ENCODE peak calls at places on chromosomes 3 and 15, in eight cellular contexts. M, F, I, E, N, K, O and Q are unnamed samples.

GRCh38 chr3:53804697-53805462 is 41.3 kb downstream of the CHDH start:
- DNase-seq in M (peak; percentile 51), F (no peak), I (no peak), E (no peak), N (no peak), K (no peak), O (peak; percentile 3), Q (no peak)

GRCh38 chr3:1190576-1190975 is 97.8 kb downstream of the CNTN6 start:
- DNase-seq in M (no peak), F (no peak), I (no peak), E (no peak), N (no peak), K (no peak), O (no peak), Q (no peak)

GRCh38 chr3:159938712-159939111 is 49.9 kb upstream of the IL12A start:
- DNase-seq in M (no peak), F (no peak), I (no peak), E (no peak), N (no peak), K (no peak), O (no peak), Q (no peak)

GRCh38 chr3:37377670-37378069 is 203.3 kb upstream of the LRRFIP2 start:
- DNase-seq in M (no peak), F (no peak), I (no peak), E (no peak), N (no peak), K (no peak), O (no peak), Q (no peak)

GRCh38 chr15:68345481-68345880 is 67.9 kb downstream of the FEM1B start:
- DNase-seq in M (peak; percentile 43), F (no peak), I (no peak), E (no peak), N (no peak), K (no peak), O (no peak), Q (peak; percentile 24)

GRCh38 chr15:98800437-98801233 is 152.3 kb downstream of the IGF1R start:
- DNase-seq in M (no peak), F (no peak), I (no peak), E (peak; percentile 47), N (peak; percentile 58), K (no peak), O (peak; percentile 65), Q (peak; percentile 69)

GRCh38 chr15:90291679-90292356 is 26.3 kb downstream of the NGRN start:
- DNase-seq in M (no peak), F (no peak), I (peak; percentile 54), E (peak; percentile 57), N (no peak), K (peak; percentile 69), O (peak; percentile 38), Q (peak; percentile 32)

GRCh38 chr15:41735033-41735432 is 39.3 kb upstream of the MAPKBP1 start:
- DNase-seq in M (no peak), F (no peak), I (no peak), E (no peak), N (no peak), K (no peak), O (no peak), Q (no peak)

GRCh38 chr3:65971281-65972252 is 67.2 kb downstream of the MAGI1 start:
- DNase-seq in M (no peak), F (no peak), I (no peak), E (no peak), N (no peak), K (no peak), O (no peak), Q (no peak)

GRCh38 chr3:159260049-159260662 is 458.3 kb downstream of the MFSD1 start:
- DNase-seq in M (no peak), F (no peak), I (no peak), E (peak; percentile 25), N (no peak), K (peak; percentile 76), O (peak; percentile 33), Q (peak; percentile 24)

GRCh38 chr3:197516517-197516889 is 39.3 kb downstream of the BDH1 start:
- DNase-seq in M (peak; percentile 33), F (no peak), I (peak; percentile 29), E (no peak), N (no peak), K (no peak), O (no peak), Q (peak; percentile 47)

GRCh38 chr3:37458162-37458895 is 283.9 kb upstream of the LRRFIP2 start:
- DNase-seq in M (no peak), F (no peak), I (no peak), E (no peak), N (peak; percentile 81), K (no peak), O (peak; percentile 82), Q (no peak)

GRCh38 chr15:43370975-43371974 is at the start of the genes TUBGCP4 and ZSCAN29:
- DNase-seq in M (peak; percentile 96), F (peak; percentile 70), I (peak; percentile 88), E (peak; percentile 81), N (peak; percentile 92), K (peak; percentile 86), O (peak; percentile 80), Q (peak; percentile 93)

GRCh38 chr3:120264963-120265362 is 20.1 kb downstream of the GPR156 start:
- DNase-seq in M (no peak), F (no peak), I (no peak), E (no peak), N (no peak), K (no peak), O (no peak), Q (no peak)

GRCh38 chr3:149368850-149369497 is 8.5 kb downstream of the TM4SF1 start:
- DNase-seq in M (no peak), F (no peak), I (no peak), E (no peak), N (no peak), K (no peak), O (no peak), Q (no peak)

GRCh38 chr3:189981668-189982067 is 139.0 kb downstream of the P3H2 start:
- DNase-seq in M (no peak), F (no peak), I (no peak), E (no peak), N (no peak), K (no peak), O (peak; percentile 86), Q (no peak)

GRCh38 chr15:35305906-35306305 is 220.8 kb upstream of the NANOGP8 start:
- DNase-seq in M (no peak), F (no peak), I (no peak), E (no peak), N (no peak), K (no peak), O (no peak), Q (no peak)

GRCh38 chr15:58135511-58136174 is 2.5 kb upstream of the AQP9 start:
- DNase-seq in M (no peak), F (no peak), I (no peak), E (no peak), N (no peak), K (no peak), O (no peak), Q (no peak)

GRCh38 chr3:152235709-152236298 is 32.9 kb upstream of the MBNL1 start:
- DNase-seq in M (no peak), F (no peak), I (no peak), E (no peak), N (no peak), K (no peak), O (peak; percentile 20), Q (peak; percentile 7)

GRCh38 chr3:188962253-188963247 is 209.2 kb upstream of the TPRG1 start:
- DNase-seq in M (no peak), F (no peak), I (no peak), E (no peak), N (no peak), K (peak; percentile 74), O (no peak), Q (no peak)

GRCh38 chr3:8712045-8712870 is 21.3 kb upstream of the CAV3 start:
- DNase-seq in M (peak; percentile 43), F (no peak), I (no peak), E (no peak), N (no peak), K (no peak), O (no peak), Q (no peak)

GRCh38 chr15:72740202-72740601 is 43.4 kb downstream of the ADPGK start:
- DNase-seq in M (no peak), F (no peak), I (no peak), E (no peak), N (no peak), K (peak; percentile 83), O (no peak), Q (no peak)

GRCh38 chr15:72733941-72734738 is 48.1 kb downstream of the BBS4 start:
- DNase-seq in M (no peak), F (no peak), I (no peak), E (no peak), N (no peak), K (no peak), O (no peak), Q (no peak)

GRCh38 chr15:72732554-72732953 is 46.5 kb downstream of the BBS4 start:
- DNase-seq in M (no peak), F (no peak), I (no peak), E (no peak), N (no peak), K (no peak), O (no peak), Q (no peak)

GRCh38 chr15:72737723-72738122 is 45.8 kb downstream of the ADPGK start:
- DNase-seq in M (no peak), F (no peak), I (no peak), E (no peak), N (no peak), K (peak; percentile 72), O (no peak), Q (no peak)

DNA sequence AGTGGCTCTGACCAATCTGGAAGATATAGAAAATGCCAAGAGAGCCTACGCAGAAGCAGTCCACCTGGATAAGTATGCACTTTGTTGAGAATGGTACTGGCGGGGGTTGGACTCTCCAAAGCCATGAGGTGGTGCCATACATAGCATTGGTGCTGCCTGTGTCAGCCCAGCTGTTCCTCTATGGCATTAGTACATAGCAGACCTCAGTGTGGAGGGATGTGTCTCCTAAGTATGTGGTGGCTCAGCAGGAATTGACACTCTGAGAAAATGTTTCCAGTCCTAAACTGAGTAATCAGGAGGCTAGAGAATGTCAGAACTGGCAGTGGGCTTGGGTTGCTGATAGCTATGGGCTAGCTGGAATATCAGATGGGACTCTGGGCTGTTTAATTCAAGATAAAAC is 48.4 kb downstream of the ADPGK start:
- DNase-seq in M (no peak), F (no peak), I (no peak), E (no peak), N (no peak), K (no peak), O (no peak), Q (no peak)
- H3K27me3 ChIP-seq in M (no peaks in the 10 kb centered on the region), F (no peaks in the 10 kb centered on the region), I (no peaks in the 10 kb centered on the region), E (no peaks in the 10 kb centered on the region), N (no peaks in the 10 kb centered on the region), K (no peaks in the 10 kb centered on the region), O (no peaks in the 10 kb centered on the region), Q (no peaks in the 10 kb centered on the region)

GRCh38 chr3:126850370-126851085 is 132.4 kb upstream of the PLXNA1 start:
- DNase-seq in M (peak; percentile 37), F (no peak), I (peak; percentile 56), E (no peak), N (no peak), K (no peak), O (no peak), Q (no peak)
- H3K27ac ChIP-seq in M (no peak overlapping the region), F (no peak overlapping the region), I (no peak overlapping the region), E (no peak overlapping the region), N (no peak overlapping the region), K (no peak overlapping the region), O (no peak overlapping the region), Q (no peak overlapping the region)

GRCh38 chr3:127811717-127812116 is 10.6 kb downstream of the MGLL start:
- DNase-seq in M (no peak), F (no peak), I (no peak), E (peak; percentile 4), N (no peak), K (no peak), O (no peak), Q (no peak)
- H3K27me3 ChIP-seq in M (no peaks in the 10 kb centered on the region), F (no peaks in the 10 kb centered on the region), I (no peaks in the 10 kb centered on the region), E (no peaks in the 10 kb centered on the region), N (no peaks in the 10 kb centered on the region), K (peaks cover 9% of the 10 kb centered on the region), O (no peaks in the 10 kb centered on the region), Q (no peaks in the 10 kb centered on the region)

GRCh38 chr15:29917600-29918597 is 95.6 kb upstream of the TJP1 start:
- DNase-seq in M (no peak), F (no peak), I (no peak), E (no peak), N (no peak), K (no peak), O (no peak), Q (no peak)
- H3K27ac ChIP-seq in M (no peak overlapping the region), F (no peak overlapping the region), I (no peak overlapping the region), E (no peak overlapping the region), N (no peak overlapping the region), K (no peak overlapping the region), O (no peak overlapping the region), Q (no peak overlapping the region)